ENCODE peak calls at places on chromosome 21, in six cellular contexts. N, F, O, U, Z and S are unnamed samples. For H3K9me3, the result is how much of the 10 kb centered on the place peaks cover.

GRCh38 chr21:45615145-45615711 is 28.3 kb upstream of the PCBP3 start:
- DNase-seq in U (peak), O (no peak), Z (peak), F (peak), N (peak), S (peak)

GRCh38 chr21:43340491-43341348 is 86.2 kb downstream of the SIK1 start:
- DNase-seq in N (peak), F (peak), O (peak), U (no peak), Z (no peak), S (no peak)

GRCh38 chr21:33688343-33688742 is 46.0 kb downstream of the ITSN1 start:
- DNase-seq in F (no peak), Z (no peak), N (no peak), O (no peak), U (no peak), S (no peak)

GRCh38 chr21:28704746-28705145 is 287.9 kb downstream of the LTN1 start:
- DNase-seq in Z (no peak), F (peak), U (no peak), O (no peak), N (no peak), S (no peak)

GRCh38 chr21:45954271-45954670 is 27.3 kb upstream of the COL6A1 start:
- DNase-seq in O (no peak), U (no peak), F (no peak), N (no peak), Z (no peak), S (peak)

GRCh38 chr21:31945576-31945975 is 72.8 kb downstream of the HUNK start:
- DNase-seq in O (no peak), Z (no peak), U (no peak), F (peak), N (no peak), S (no peak)

GRCh38 chr21:43286196-43286595 is 117.4 kb downstream of the CRYAA start:
- DNase-seq in O (no peak), U (no peak), F (no peak), Z (no peak), N (no peak), S (no peak)

GRCh38 chr21:41133896-41134522 is 34.0 kb upstream of the BACE2 start:
- DNase-seq in O (peak), U (no peak), N (peak), Z (peak), F (peak), S (peak)

GRCh38 chr21:45996311-45997204 is 15.0 kb downstream of the COL6A1 start:
- DNase-seq in O (no peak), F (no peak), N (no peak), Z (no peak), U (no peak), S (no peak)

GRCh38 chr21:23853796-23854379 is 1753.4 kb downstream of the MRPL39 start:
- DNase-seq in N (peak), O (no peak), F (peak), U (no peak), Z (no peak), S (peak)

GRCh38 chr21:42455754-42456440 is 40.1 kb downstream of the RSPH1 start:
- DNase-seq in U (no peak), Z (no peak), F (no peak), N (no peak), O (no peak), S (no peak)

GRCh38 chr21:33857846-33858671 is 57.5 kb downstream of the ATP5PO start:
- DNase-seq in N (no peak), U (no peak), Z (no peak), O (no peak), F (no peak), S (no peak)

GRCh38 chr21:26106562-26106961 is 64.0 kb downstream of the APP start:
- DNase-seq in U (no peak), O (no peak), Z (no peak), F (no peak), N (no peak), S (no peak)

GRCh38 chr21:17432732-17433057 is 80.1 kb upstream of the CXADR start:
- DNase-seq in U (no peak), N (no peak), Z (no peak), O (no peak), F (no peak), S (no peak)

GRCh38 chr21:38765056-38765455 is 40.7 kb upstream of the ETS2 start:
- DNase-seq in N (no peak), U (no peak), O (no peak), F (no peak), Z (no peak), S (no peak)

GRCh38 chr21:19507682-19508260 is 1104.2 kb upstream of the TMPRSS15 start:
- DNase-seq in O (no peak), U (no peak), N (peak), F (no peak), Z (no peak), S (peak)

GRCh38 chr21:30269803-30270530 is 12.8 kb downstream of the KRTAP24-1 start:
- DNase-seq in O (no peak), Z (no peak), N (no peak), U (no peak), F (no peak), S (no peak)

GRCh38 chr21:37945036-37945435 is 28.8 kb upstream of the KCNJ6 start:
- DNase-seq in N (no peak), U (no peak), O (no peak), Z (no peak), F (no peak), S (no peak)

GRCh38 chr21:42535602-42536171 is 22.0 kb downstream of the SLC37A1 start:
- DNase-seq in U (peak), N (no peak), Z (no peak), O (no peak), F (no peak), S (no peak)

GRCh38 chr21:41957991-41958766 is 4.4 kb upstream of the C2CD2 start:
- DNase-seq in N (peak), Z (peak), U (no peak), F (peak), O (peak), S (no peak)

GRCh38 chr21:34091607-34092006 is 18.2 kb downstream of the MRPS6 start:
- DNase-seq in N (peak), U (no peak), Z (no peak), F (no peak), O (no peak), S (no peak)

GRCh38 chr21:21003701-21004100 is 5.5 kb downstream of the NCAM2 start:
- DNase-seq in F (peak), U (no peak), Z (peak), O (no peak), N (peak), S (peak)

GRCh38 chr21:42056996-42057689 is 14.0 kb upstream of the UMODL1 start:
- DNase-seq in Z (no peak), N (no peak), O (no peak), U (no peak), F (peak), S (no peak)

GRCh38 chr21:29741761-29742160 is 198.0 kb downstream of the GRIK1 start:
- DNase-seq in O (no peak), U (no peak), F (no peak), N (no peak), Z (no peak), S (no peak)

GRCh38 chr21:32270748-32271147 is 8.1 kb downstream of the MIS18A start:
- DNase-seq in N (no peak), U (no peak), Z (no peak), O (no peak), F (no peak), S (no peak)

GRCh38 chr21:26800455-26801454 is 44.5 kb downstream of the ADAMTS1 start:
- DNase-seq in N (no peak), U (no peak), F (peak), Z (no peak), O (no peak), S (no peak)

GRCh38 chr21:42651515-42652401 is 1.7 kb upstream of the PDE9A start:
- DNase-seq in O (no peak), F (no peak), U (no peak), Z (no peak), N (no peak), S (no peak)

GRCh38 chr21:39452207-39452964 is 616 bp downstream of the SH3BGR start:
- DNase-seq in N (no peak), O (no peak), Z (peak), F (peak), U (no peak), S (no peak)

GRCh38 chr21:41316200-41316599 is 401 bp upstream of the FAM3B start:
- DNase-seq in N (no peak), Z (no peak), U (no peak), O (no peak), F (no peak), S (no peak)

GRCh38 chr21:25369524-25370300 is 237.6 kb downstream of the MRPL39 start:
- DNase-seq in F (peak), Z (no peak), O (no peak), N (no peak), U (no peak), S (no peak)

GRCh38 chr21:28943631-28944030 is 49.0 kb downstream of the LTN1 start:
- DNase-seq in U (no peak), F (peak), O (no peak), Z (no peak), N (no peak), S (no peak)

GRCh38 chr21:35529141-35529863 is 480.2 kb upstream of the RUNX1 start:
- DNase-seq in O (no peak), F (peak), Z (no peak), N (no peak), U (no peak), S (no peak)

GRCh38 chr21:26194811-26195251 is 24.3 kb upstream of the APP start:
- DNase-seq in N (no peak), U (no peak), Z (no peak), O (no peak), F (peak), S (no peak)

GRCh38 chr21:32826317-32827167 is 55.0 kb upstream of the PAXBP1 start:
- DNase-seq in O (peak), N (peak), Z (peak), F (peak), U (peak), S (peak)

GRCh38 chr21:41444703-41445464 is 18.8 kb downstream of the MX1 start:
- DNase-seq in F (no peak), U (no peak), N (no peak), Z (no peak), O (no peak), S (no peak)

GRCh38 chr21:34592120-34592561 is 22.8 kb downstream of the RCAN1 start:
- DNase-seq in U (no peak), N (peak), Z (no peak), O (no peak), F (peak), S (no peak)

GRCh38 chr21:22791986-22792560 is 1793.9 kb downstream of the NCAM2 start:
- DNase-seq in U (no peak), N (peak), O (peak), F (peak), Z (peak), S (peak)

GRCh38 chr21:32920474-32920873 is 105.3 kb upstream of the OLIG2 start:
- DNase-seq in U (no peak), Z (no peak), O (no peak), F (no peak), N (no peak), S (no peak)

GRCh38 chr21:10641107-10641506 is 119.7 kb downstream of the TPTE start:
- DNase-seq in F (no peak), U (no peak), N (no peak), Z (no peak), O (no peak), S (no peak)

GRCh38 chr21:10640446-10640845 is 119.1 kb downstream of the TPTE start:
- DNase-seq in O (no peak), Z (no peak), U (no peak), N (no peak), F (no peak), S (no peak)

DNA sequence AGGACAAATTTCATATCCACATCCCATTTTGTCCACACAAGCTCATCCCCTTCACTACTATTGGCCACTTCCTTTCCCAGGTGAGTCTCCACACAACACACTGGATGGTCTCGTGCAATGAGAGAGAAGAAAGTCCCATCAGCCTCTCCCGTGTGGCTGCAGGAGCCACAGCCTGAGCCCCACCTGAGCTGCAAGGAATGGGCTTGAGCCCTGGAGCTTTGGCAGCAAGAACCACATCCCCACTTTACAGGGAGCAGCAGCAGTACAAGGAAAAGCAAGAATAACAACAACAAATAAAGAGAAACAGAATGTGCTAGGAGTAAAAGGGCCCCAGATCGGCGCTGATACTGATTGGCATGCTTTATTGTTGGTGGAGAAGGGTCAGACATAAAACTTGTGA is 117.7 kb downstream of the TPTE start:
- DNase-seq in N (no peak), U (no peak), Z (no peak), O (no peak), F (no peak), S (no peak)
- H3K9me3 ChIP-seq in N (under half), U (under half), Z (half or more), O (under half), F (under half), S (under half)

GRCh38 chr21:16425297-16425696 is 695.5 kb downstream of the USP25 start:
- DNase-seq in Z (no peak), U (no peak), N (no peak), F (no peak), O (no peak), S (no peak)

GRCh38 chr21:16423921-16424320 is 694.1 kb downstream of the USP25 start:
- DNase-seq in N (no peak), O (no peak), U (no peak), F (no peak), Z (no peak), S (no peak)

GRCh38 chr21:16426936-16427335 is 697.2 kb downstream of the USP25 start:
- DNase-seq in Z (no peak), F (no peak), U (no peak), O (no peak), N (no peak), S (no peak)

GRCh38 chr21:16422702-16423101 is 692.9 kb downstream of the USP25 start:
- DNase-seq in Z (no peak), F (no peak), O (no peak), N (no peak), U (no peak), S (no peak)

DNA sequence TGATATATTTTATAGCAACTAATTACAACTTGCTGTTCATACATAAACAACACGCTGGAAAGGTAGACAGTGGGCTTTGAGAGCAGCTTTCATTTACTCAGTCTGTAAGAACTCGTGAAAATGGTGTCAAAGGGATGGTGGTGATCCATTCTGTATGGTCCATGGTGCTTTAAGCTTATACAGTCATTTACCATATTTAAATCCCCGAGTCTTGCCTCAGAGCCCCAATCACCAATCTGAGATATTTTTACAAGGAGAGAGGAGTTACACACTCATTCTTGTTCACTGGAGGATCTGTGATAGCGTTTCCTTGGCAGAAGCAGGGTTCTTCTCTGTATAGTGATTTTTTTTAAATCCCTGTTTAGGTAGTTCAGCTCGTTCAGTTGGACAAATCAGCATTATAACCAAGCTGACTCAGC is 694.6 kb downstream of the USP25 start:
- DNase-seq in N (no peak), O (no peak), F (no peak), U (no peak), Z (no peak), S (peak)
- TF ChIP-seq SMC3 in N (no peak), O (no peak), F (no peak), U (no peak), Z (no peak), S (no peak)

GRCh38 chr21:10616535-10616934 is 95.2 kb downstream of the TPTE start:
- DNase-seq in F (no peak), O (no peak), N (no peak), Z (no peak), U (no peak), S (no peak)
- H3K9me3 ChIP-seq in F (under half), O (under half), N (under half), Z (half or more), U (under half), S (under half)

GRCh38 chr21:44349847-44350772 is 3.3 kb upstream of the TRPM2 start:
- DNase-seq in N (no peak), O (no peak), Z (no peak), U (no peak), F (no peak), S (no peak)
- TF ChIP-seq SMC3 in N (no peak), O (no peak), Z (no peak), U (no peak), F (no peak), S (no peak)

GRCh38 chr21:36678538-36678937 is 20.4 kb upstream of the SIM2 start:
- DNase-seq in U (no peak), Z (no peak), O (no peak), F (no peak), N (no peak), S (no peak)
- H3K9me3 ChIP-seq in U (under half), Z (under half), O (under half), F (under half), N (under half), S (under half)